ENCODE peak calls at places on chromosomes 16 and 17, in six cellular contexts. L, J, N, V, B and A are unnamed samples. For H3K4me1, the result is how much of the 10 kb centered on the place peaks cover.

GRCh38 chr16:57042157-57043111 is 49.9 kb upstream of the CPNE2 start:
- DNase-seq in L (no peak), J (no peak), N (no peak), V (no peak), B (no peak), A (no peak)

GRCh38 chr16:88367560-88367959 is 15.2 kb upstream of the ZNF469 start:
- DNase-seq in L (no peak), J (no peak), N (no peak), V (no peak), B (no peak), A (no peak)

GRCh38 chr17:43732961-43733360 is 25.6 kb downstream of the SOST start:
- DNase-seq in L (no peak), J (no peak), N (no peak), V (no peak), B (no peak), A (no peak)

GRCh38 chr17:45172541-45173286 is 11.0 kb downstream of the HEXIM2 start:
- DNase-seq in L (peak), J (peak), N (peak), V (peak), B (peak), A (peak)

GRCh38 chr16:64489449-64489848 is 632.4 kb downstream of the CDH11 start:
- DNase-seq in L (no peak), J (no peak), N (no peak), V (no peak), B (no peak), A (no peak)

GRCh38 chr16:46947900-46948547 is 25.4 kb downstream of the DNAJA2 start:
- DNase-seq in L (peak), J (no peak), N (no peak), V (no peak), B (no peak), A (no peak)

GRCh38 chr16:89425523-89425922 is 64.8 kb downstream of the ANKRD11 start:
- DNase-seq in L (no peak), J (no peak), N (no peak), V (no peak), B (no peak), A (no peak)

GRCh38 chr17:50065056-50065455 is 9.1 kb downstream of the ITGA3 start:
- DNase-seq in L (no peak), J (no peak), N (no peak), V (no peak), B (no peak), A (no peak)

GRCh38 chr17:12568358-12569251 is 97.1 kb upstream of the MYOCD start:
- DNase-seq in L (no peak), J (no peak), N (no peak), V (no peak), B (no peak), A (no peak)

GRCh38 chr16:81553814-81554675 is 109.4 kb downstream of the CMIP start:
- DNase-seq in L (no peak), J (no peak), N (no peak), V (no peak), B (peak), A (no peak)

GRCh38 chr16:53224932-53225533 is 170.2 kb downstream of the CHD9 start:
- DNase-seq in L (no peak), J (no peak), N (no peak), V (no peak), B (no peak), A (no peak)

GRCh38 chr17:47757416-47757815 is 24.4 kb downstream of the TBX21 start:
- DNase-seq in L (no peak), J (no peak), N (no peak), V (no peak), B (no peak), A (no peak)

GRCh38 chr17:13572581-13572980 is 29.1 kb downstream of the HS3ST3A1 start:
- DNase-seq in L (no peak), J (no peak), N (no peak), V (no peak), B (no peak), A (no peak)

GRCh38 chr16:87086575-87086974 is 230.6 kb downstream of the C16orf95 start:
- DNase-seq in L (no peak), J (no peak), N (no peak), V (no peak), B (no peak), A (no peak)

GRCh38 chr17:1203111-1203966 is 23.6 kb upstream of the ABR start:
- DNase-seq in L (peak), J (peak), N (peak), V (peak), B (peak), A (peak)

GRCh38 chr16:15907863-15908478 is 19.6 kb upstream of the CEP20 start:
- DNase-seq in L (peak), J (no peak), N (peak), V (peak), B (no peak), A (peak)

GRCh38 chr17:49567871-49568694 is 7.6 kb upstream of the NXPH3 start:
- DNase-seq in L (peak), J (peak), N (peak), V (peak), B (peak), A (peak)

GRCh38 chr16:85840801-85841200 is 41.3 kb downstream of the COX4I1 start:
- DNase-seq in L (no peak), J (no peak), N (no peak), V (no peak), B (no peak), A (no peak)

GRCh38 chr16:58814348-58814801 is 80.3 kb upstream of the GOT2 start:
- DNase-seq in L (peak), J (no peak), N (no peak), V (peak), B (peak), A (peak)
- TF ChIP-seq CTCF in L (peak), J (peak), N (peak), V (peak), B (peak), A (peak)

DNA sequence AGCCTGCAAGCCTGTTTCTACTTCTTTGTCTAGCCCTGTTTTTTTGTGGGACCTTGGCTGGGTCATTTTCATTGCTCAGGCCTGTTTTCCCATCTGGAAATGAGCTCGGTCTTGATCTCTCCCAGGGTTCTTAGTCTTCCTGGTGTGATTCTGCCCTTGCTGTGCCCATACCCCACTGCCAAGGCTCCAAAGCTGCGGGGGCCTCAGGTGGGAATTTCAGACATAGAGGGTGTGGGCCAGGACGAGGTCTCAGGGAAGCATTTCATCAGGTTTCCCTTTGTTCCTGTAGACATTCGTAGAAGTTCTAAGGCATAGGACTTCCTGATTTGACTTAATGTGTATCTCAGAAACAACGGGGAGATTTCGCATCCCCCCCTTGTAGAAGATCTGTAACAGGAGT is 5.8 kb downstream of the MPRIP start:
- DNase-seq in L (no peak), J (no peak), N (no peak), V (no peak), B (no peak), A (no peak)
- H3K4me1 ChIP-seq in L (under half), J (under half), N (half or more), V (under half), B (half or more), A (under half)

GRCh38 chr16:54359555-54359954 is 73.0 kb upstream of the IRX3 start:
- DNase-seq in L (no peak), J (no peak), N (no peak), V (no peak), B (no peak), A (no peak)

GRCh38 chr16:54362801-54363200 is 76.2 kb upstream of the IRX3 start:
- DNase-seq in L (no peak), J (no peak), N (no peak), V (no peak), B (no peak), A (no peak)

GRCh38 chr16:54363760-54364159 is 77.2 kb upstream of the IRX3 start:
- DNase-seq in L (peak), J (no peak), N (no peak), V (no peak), B (no peak), A (no peak)

GRCh38 chr16:54361246-54361645 is 74.7 kb upstream of the IRX3 start:
- DNase-seq in L (no peak), J (no peak), N (no peak), V (no peak), B (no peak), A (no peak)

GRCh38 chr16:54361813-54362212 is 75.2 kb upstream of the IRX3 start:
- DNase-seq in L (peak), J (no peak), N (no peak), V (no peak), B (no peak), A (no peak)
- H3K4me3 ChIP-seq in L (no peak), J (no peak), N (no peak), V (no peak), B (no peak), A (no peak)

DNA sequence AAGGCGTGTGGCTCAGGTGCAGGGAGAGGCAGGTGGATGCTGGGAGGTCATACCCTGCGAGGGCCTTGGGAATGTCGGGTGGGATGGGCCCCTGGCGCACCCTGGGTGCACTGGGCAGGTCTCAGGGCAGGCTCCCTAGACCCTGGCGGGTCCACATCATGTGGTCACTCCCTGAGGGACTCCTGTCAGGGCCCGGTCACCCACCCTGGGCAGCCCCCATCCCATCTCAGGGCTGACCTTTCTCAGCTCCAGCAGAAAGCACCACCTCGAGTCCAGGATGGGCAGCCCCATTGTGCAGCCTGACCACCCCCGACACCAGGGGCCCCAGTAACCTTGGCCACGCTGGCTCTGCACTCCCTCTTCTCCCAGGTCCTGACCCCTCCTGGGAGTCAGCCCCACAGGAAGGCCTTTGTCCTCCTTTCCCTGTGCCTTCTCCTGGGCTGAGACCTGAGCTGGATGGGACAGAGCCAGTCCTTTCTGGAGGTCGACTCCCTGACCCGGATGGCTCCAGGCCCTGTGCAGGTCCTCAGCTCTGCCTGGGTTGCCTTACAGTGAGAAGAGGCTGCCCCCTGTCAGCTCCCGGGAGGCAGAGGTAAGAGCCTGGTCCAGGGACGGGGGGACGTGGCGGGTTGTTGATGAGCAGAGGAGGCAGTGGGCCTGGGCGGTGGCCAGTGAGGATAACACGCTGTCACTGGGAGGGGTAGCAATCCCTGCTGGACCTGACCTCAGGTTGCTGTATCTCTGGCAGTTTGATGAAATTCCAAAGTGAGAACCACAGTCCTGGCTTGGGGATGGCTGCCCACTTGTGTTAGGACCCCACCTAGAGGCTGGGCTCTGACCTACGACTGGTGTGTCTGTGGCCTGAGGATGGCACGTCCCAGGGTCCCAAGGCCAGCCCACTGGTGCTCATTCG is 77.9 kb downstream of the GOSR1 start:
- DNase-seq in L (peak), J (no peak), N (no peak), V (no peak), B (no peak), A (peak)
- TF ChIP-seq CTCF in L (peak), J (no peak), N (no peak), V (no peak), B (no peak), A (peak)